ENCODE peak calls at places on chromosome 3, in five cellular contexts. F is stimulated activated CD8-positive, alpha-beta memory T cell treated with anti-CD3 and anti-CD28 coated beads, Interleukin-7, amount 100 ng/mL, for 4 hours; D is GDM1; B is lung; J is ELR. H is an unnamed sample.

GRCh38 chr3:185746470-185746869 is 78.4 kb downstream of the IGF2BP2 start:
- DNase-seq in B (no peak), F (no peak), D (no peak), J (no peak), H (no peak)

GRCh38 chr3:169809230-169809795 is 3.4 kb upstream of the LRRIQ4 start:
- DNase-seq in J (no peak), F (no peak), D (no peak), B (no peak), H (no peak)

GRCh38 chr3:47782538-47783308 is 1.0 kb upstream of the SMARCC1 start:
- DNase-seq in F (no peak), J (no peak), D (no peak), B (no peak), H (no peak)

GRCh38 chr3:154430014-154430413 is at the start of gene GPR149:
- DNase-seq in F (no peak), D (no peak), B (no peak), J (no peak), H (no peak)

GRCh38 chr3:38731522-38731921 is 82.0 kb upstream of the SCN5A start:
- DNase-seq in B (no peak), D (no peak), F (no peak), J (no peak), H (no peak)

GRCh38 chr3:122085666-122086065 is 30.5 kb downstream of the CD86 start:
- DNase-seq in F (no peak), J (no peak), B (no peak), D (peak), H (no peak)

GRCh38 chr3:28317438-28318022 is 31.0 kb upstream of the ZCWPW2 start:
- DNase-seq in F (no peak), J (peak), B (no peak), D (peak), H (no peak)

GRCh38 chr3:15812183-15812582 is 14.4 kb upstream of the ANKRD28 start:
- DNase-seq in F (no peak), D (no peak), B (no peak), J (peak), H (no peak)

GRCh38 chr3:164040991-164041390 is 1037.3 kb downstream of the SI start:
- DNase-seq in D (no peak), J (peak), F (no peak), B (no peak), H (no peak)

GRCh38 chr3:127483005-127483641 is 107.4 kb downstream of the TPRA1 start:
- DNase-seq in D (no peak), J (no peak), F (no peak), B (no peak), H (no peak)

GRCh38 chr3:138114988-138115971 is at the start of gene DZIP1L:
- DNase-seq in B (peak), D (peak), J (peak), F (peak), H (no peak)

GRCh38 chr3:64342940-64343691 is 117.8 kb upstream of the PRICKLE2 start:
- DNase-seq in B (no peak), D (no peak), J (peak), F (no peak), H (no peak)

GRCh38 chr3:184229424-184230080 is at the start of gene VWA5B2:
- DNase-seq in J (peak), D (peak), F (peak), B (no peak), H (no peak)

GRCh38 chr3:172332256-172333041 is 115.8 kb downstream of the GHSR start:
- DNase-seq in F (peak), B (peak), D (peak), J (peak), H (peak)

GRCh38 chr3:127330385-127330784 is 42.5 kb upstream of the PRR20G start:
- DNase-seq in J (no peak), B (no peak), F (no peak), D (no peak), H (no peak)

GRCh38 chr3:186932281-186933181 is 2.2 kb downstream of the ST6GAL1 start:
- DNase-seq in F (no peak), J (no peak), D (no peak), B (no peak), H (no peak)

GRCh38 chr3:100471436-100471835 is 21.0 kb upstream of the TMEM45A start:
- DNase-seq in B (no peak), D (no peak), F (no peak), J (no peak), H (no peak)

GRCh38 chr3:196502775-196503181 is 790 bp downstream of the RNF168 start:
- DNase-seq in F (peak), B (peak), D (peak), J (peak), H (no peak)

GRCh38 chr3:191345334-191345733 is 15.0 kb upstream of the UTS2B start:
- DNase-seq in J (no peak), D (no peak), F (no peak), B (no peak), H (no peak)

H was measured in activated CD4-positive, CD25-positive, alpha-beta regulatory T cell treated with anti-CD3 and anti-CD28 coated beads, Interleukin-2, amount 50 U/mL, for 16 hours.